ENCODE peak calls at places on chromosomes 6 and 20, in four cellular contexts. Q, G, R and I are unnamed samples. For H3K4me1, the result is how much of the 10 kb centered on the place peaks cover.

GRCh38 chr6:11718461-11718860 is 60.1 kb downstream of the ADTRP start:
- DNase-seq in G (no peak), Q (no peak), R (no peak), I (no peak)

GRCh38 chr6:10099648-10100047 is 315.2 kb downstream of the TFAP2A start:
- DNase-seq in G (no peak), R (no peak), Q (no peak), I (no peak)

GRCh38 chr6:14549319-14549770 is 431.8 kb downstream of the CD83 start:
- DNase-seq in R (peak), G (no peak), Q (no peak), I (peak)

GRCh38 chr6:43246301-43247114 is 3.2 kb downstream of the TTBK1 start:
- DNase-seq in G (no peak), R (peak), Q (peak), I (peak)

GRCh38 chr20:23928788-23929187 is 49.2 kb upstream of the CST5 start:
- DNase-seq in R (peak), G (peak), Q (no peak), I (no peak)

GRCh38 chr6:79671605-79672266 is 40.6 kb downstream of the SH3BGRL2 start:
- DNase-seq in G (peak), Q (no peak), R (peak), I (peak)

GRCh38 chr6:167898673-167899311 is 72.1 kb downstream of the AFDN start:
- DNase-seq in Q (peak), G (no peak), R (peak), I (no peak)

GRCh38 chr6:108165714-108166663 is at the start of gene NR2E1:
- DNase-seq in Q (peak), G (no peak), R (no peak), I (no peak)

GRCh38 chr6:37525460-37526357 is 26.0 kb upstream of the CCDC167 start:
- DNase-seq in G (no peak), Q (peak), R (no peak), I (no peak)

GRCh38 chr6:162906479-162906878 is 178.7 kb downstream of the PACRG start:
- DNase-seq in G (no peak), Q (no peak), R (no peak), I (no peak)

GRCh38 chr6:161117329-161117707 is 125.7 kb downstream of the MAP3K4 start:
- DNase-seq in Q (no peak), G (no peak), R (no peak), I (no peak)

DNA sequence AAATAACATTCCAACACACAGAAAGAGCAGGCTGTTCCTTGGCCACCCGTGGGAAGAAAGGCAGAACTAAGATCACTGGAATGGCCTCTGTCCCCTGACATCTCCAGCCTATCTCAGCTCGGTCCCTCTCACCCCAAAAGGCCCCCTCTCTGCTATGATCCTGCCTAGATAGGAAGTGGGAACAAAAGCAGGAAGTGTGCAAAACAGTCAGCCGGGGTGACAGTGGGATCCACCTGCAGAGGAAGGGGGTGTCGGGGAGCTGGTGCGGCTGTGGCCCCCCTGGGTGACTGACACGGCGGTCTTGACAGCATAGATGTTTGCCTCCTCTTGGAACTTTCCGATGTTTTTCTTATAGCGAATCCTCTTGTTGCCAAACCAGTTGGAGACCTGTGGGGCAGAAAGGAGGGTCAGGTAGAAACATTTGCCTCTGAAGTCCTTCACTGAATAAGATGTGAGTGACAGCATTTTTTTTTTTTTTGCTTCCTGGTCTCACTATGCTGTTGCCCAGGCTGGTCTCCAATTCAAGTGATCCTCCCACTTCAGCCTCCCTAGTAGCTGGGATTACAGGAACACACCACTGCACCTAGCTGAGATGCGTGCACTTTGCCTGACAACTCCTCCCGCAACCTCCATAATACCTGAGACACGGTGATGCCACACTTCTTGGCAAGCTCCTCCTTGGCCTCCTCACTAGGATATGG is 2.8 kb downstream of the PBX2 start:
- DNase-seq in G (no peak), R (no peak), Q (no peak), I (peak)
- H3K4me1 ChIP-seq in G (under half), R (under half), Q (under half), I (under half)

DNA sequence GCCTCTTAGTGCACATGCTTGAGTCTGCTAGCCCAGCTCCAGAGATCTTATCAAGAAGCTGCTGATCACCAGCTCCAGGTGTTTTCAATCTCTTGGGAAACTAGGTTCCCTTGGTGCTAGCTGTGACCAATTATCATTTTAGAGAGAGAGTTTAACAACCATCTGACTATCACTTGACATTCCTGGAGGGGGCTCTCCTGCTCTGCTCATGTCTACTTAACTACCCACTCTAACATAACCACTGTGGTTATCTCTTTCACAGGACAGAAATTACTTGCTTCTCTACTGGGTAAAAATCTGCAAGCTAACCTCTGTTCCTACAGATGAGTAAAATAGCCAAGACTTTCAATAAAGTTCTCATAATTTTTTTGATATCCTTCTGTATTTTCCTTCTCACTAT is 823.4 kb upstream of the GJE1 start:
- DNase-seq in G (peak), R (peak), Q (no peak), I (no peak)
- TF ChIP-seq CTCF in G (no peak), R (peak), Q (no peak), I (peak)

GRCh38 chr6:24054388-24054787 is 71.6 kb upstream of the NRSN1 start:
- DNase-seq in Q (no peak), R (no peak), G (no peak), I (no peak)

GRCh38 chr6:24057030-24057429 is 69.0 kb upstream of the NRSN1 start:
- DNase-seq in Q (no peak), G (no peak), R (no peak), I (no peak)

DNA sequence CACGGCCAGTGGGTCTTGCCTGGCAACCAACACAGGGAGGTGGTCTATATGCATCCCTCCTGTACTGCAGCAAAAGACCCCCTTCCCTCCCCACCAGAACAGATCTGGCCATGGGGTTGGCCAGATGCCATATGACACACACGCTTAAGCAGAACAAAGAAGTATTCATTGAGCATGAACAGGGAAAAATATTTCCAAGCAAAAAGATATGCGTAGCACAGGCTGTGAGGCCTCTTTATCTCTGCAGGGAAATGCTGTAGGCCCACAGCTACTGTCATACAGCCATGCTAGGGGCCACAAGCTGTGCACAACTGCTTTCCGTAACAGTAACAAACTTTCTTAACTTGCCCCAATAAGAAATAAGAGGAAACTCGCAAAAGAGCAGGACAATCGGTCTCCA is 73.4 kb upstream of the NRSN1 start:
- DNase-seq in Q (no peak), G (no peak), R (no peak), I (no peak)
- H3K4me3 ChIP-seq in Q (no peak), G (no peak), R (no peak), I (no peak)

GRCh38 chr20:8246153-8246552 is 114.1 kb downstream of the PLCB1 start:
- DNase-seq in Q (no peak), G (no peak), R (no peak), I (no peak)

GRCh38 chr20:8244637-8245036 is 112.6 kb downstream of the PLCB1 start:
- DNase-seq in G (no peak), R (no peak), Q (no peak), I (no peak)

GRCh38 chr20:8246701-8247100 is 114.6 kb downstream of the PLCB1 start:
- DNase-seq in G (no peak), R (no peak), Q (no peak), I (no peak)

GRCh38 chr20:8242066-8242465 is 110.0 kb downstream of the PLCB1 start:
- DNase-seq in R (no peak), Q (no peak), G (no peak), I (no peak)

GRCh38 chr20:8242827-8243764 is 111.0 kb downstream of the PLCB1 start:
- DNase-seq in Q (no peak), G (no peak), R (no peak), I (no peak)
- H3K4me1 ChIP-seq in Q (under half), G (under half), R (under half), I (under half)

GRCh38 chr6:32853541-32854375 is at the start of the genes PSMB9 and TAP1:
- DNase-seq in Q (peak), G (peak), R (peak), I (peak)

GRCh38 chr6:32855467-32856174 is 1.6 kb downstream of the PSMB9 start:
- DNase-seq in Q (no peak), R (no peak), G (no peak), I (no peak)

GRCh38 chr6:32852018-32852843 is 1.3 kb downstream of the TAP1 start:
- DNase-seq in R (no peak), Q (no peak), G (peak), I (peak)

GRCh38 chr6:32852844-32853540 is 512 bp downstream of the TAP1 start:
- DNase-seq in R (peak), Q (peak), G (peak), I (peak)

DNA sequence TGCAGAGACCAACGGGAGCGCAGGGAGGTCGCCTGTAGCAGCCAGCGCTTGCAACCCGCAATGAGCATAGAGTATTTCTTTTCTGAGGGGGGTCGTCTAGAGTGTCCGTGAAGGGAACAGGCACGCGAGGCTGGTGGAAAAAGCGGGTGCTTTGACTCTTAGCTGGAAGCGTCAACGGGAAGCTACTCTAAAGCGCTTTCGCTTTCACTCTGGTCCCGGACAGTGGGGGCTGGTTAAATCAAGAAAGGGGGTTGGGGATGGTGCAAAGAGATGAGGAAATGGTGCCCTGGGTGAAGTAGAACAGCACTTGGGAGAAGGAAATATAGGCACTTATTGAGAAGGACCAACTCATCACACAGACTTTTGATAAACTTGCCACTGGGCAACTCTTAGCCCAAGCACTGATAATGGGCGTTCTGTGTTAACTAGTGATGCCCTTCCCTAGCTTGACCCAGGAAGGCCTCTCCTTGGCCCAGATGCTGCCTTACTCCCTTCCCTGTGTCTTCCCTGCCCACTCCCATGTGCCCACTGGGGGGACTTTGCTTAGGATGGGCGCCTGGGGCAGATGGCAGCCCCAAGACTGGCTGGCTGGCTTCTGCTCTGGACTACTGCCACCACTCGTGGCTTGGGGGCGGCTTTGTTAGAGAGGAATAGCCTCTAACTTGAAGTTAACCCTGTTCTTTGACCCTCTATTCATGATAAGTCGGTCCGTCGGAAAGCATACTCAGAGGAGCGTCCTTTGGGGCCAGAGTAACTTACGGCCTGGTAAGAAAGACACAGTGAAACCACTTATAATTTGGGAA is 585 bp downstream of the PSMB9 start:
- DNase-seq in R (peak), Q (peak), G (peak), I (no peak)
- TF ChIP-seq CTCF in R (no peak), Q (no peak), G (no peak), I (no peak)

GRCh38 chr20:50115041-50115512 is 2.1 kb upstream of the UBE2V1 start:
- DNase-seq in Q (no peak), G (no peak), R (no peak), I (no peak)
- H3K4me3 ChIP-seq in Q (peak), G (peak), R (peak), I (peak)